ENCODE peak calls at places on chromosome 4, in four cellular contexts. One of them, this sample, is unnamed.
A peak's percentile ranks its signal among the peaks of the same experiment; 100 is the strongest.

GRCh38 chr4:48109413-48110263 is 24.4 kb downstream of the TXK start:
- DNase-seq in psoas muscle: no peak
- DNase-seq in astrocyte of the spinal cord: peak; percentile 54
- DNase-seq in HFF-Myc: peak; percentile 37
- DNase-seq in this sample: peak; percentile 41

GRCh38 chr4:168585168-168586091 is 88.6 kb downstream of the PALLD start:
- DNase-seq in astrocyte of the spinal cord: peak; percentile 87
- DNase-seq in psoas muscle: peak; percentile 80
- DNase-seq in HFF-Myc: no peak
- DNase-seq in this sample: peak; percentile 91

GRCh38 chr4:134470544-134470943 is 269.0 kb upstream of the PABPC4L start:
- DNase-seq in HFF-Myc: peak; percentile 1
- DNase-seq in astrocyte of the spinal cord: no peak
- DNase-seq in psoas muscle: no peak
- DNase-seq in this sample: peak; percentile 0

GRCh38 chr4:33494150-33494549 is 2750.2 kb downstream of the ARAP2 start:
- DNase-seq in psoas muscle: no peak
- DNase-seq in HFF-Myc: no peak
- DNase-seq in astrocyte of the spinal cord: peak; percentile 6
- DNase-seq in this sample: peak; percentile 56

GRCh38 chr4:1376841-1377605 is 29.2 kb downstream of the NKX1-1 start:
- DNase-seq in astrocyte of the spinal cord: no peak
- DNase-seq in psoas muscle: peak; percentile 13
- DNase-seq in HFF-Myc: no peak
- DNase-seq in this sample: no peak

GRCh38 chr4:75844151-75844662 is 58.0 kb downstream of the PPEF2 start:
- DNase-seq in psoas muscle: no peak
- DNase-seq in HFF-Myc: peak; percentile 35
- DNase-seq in astrocyte of the spinal cord: peak; percentile 92
- DNase-seq in this sample: peak; percentile 92

GRCh38 chr4:38128478-38129451 is 168.6 kb downstream of the PTTG2 start:
- DNase-seq in astrocyte of the spinal cord: peak; percentile 79
- DNase-seq in HFF-Myc: no peak
- DNase-seq in psoas muscle: no peak
- DNase-seq in this sample: peak; percentile 49

GRCh38 chr4:113435893-113436292 is 325.6 kb downstream of the CAMK2D start:
- DNase-seq in HFF-Myc: peak; percentile 83
- DNase-seq in psoas muscle: no peak
- DNase-seq in astrocyte of the spinal cord: peak; percentile 92
- DNase-seq in this sample: peak; percentile 93

GRCh38 chr4:25551608-25552007 is 104.0 kb upstream of the SLC34A2 start:
- DNase-seq in psoas muscle: no peak
- DNase-seq in HFF-Myc: no peak
- DNase-seq in astrocyte of the spinal cord: no peak
- DNase-seq in this sample: no peak

GRCh38 chr4:15232725-15233597 is 194.9 kb upstream of the C1QTNF7 start:
- DNase-seq in astrocyte of the spinal cord: peak; percentile 94
- DNase-seq in HFF-Myc: no peak
- DNase-seq in psoas muscle: no peak
- DNase-seq in this sample: peak; percentile 51

GRCh38 chr4:140156529-140157171 is 2.7 kb upstream of the MAML3 start:
- DNase-seq in astrocyte of the spinal cord: no peak
- DNase-seq in psoas muscle: no peak
- DNase-seq in HFF-Myc: no peak
- DNase-seq in this sample: no peak

GRCh38 chr4:105471566-105472176 is 2.2 kb downstream of the PPA2 start:
- DNase-seq in psoas muscle: peak; percentile 30
- DNase-seq in astrocyte of the spinal cord: peak; percentile 79
- DNase-seq in HFF-Myc: peak; percentile 59
- DNase-seq in this sample: peak; percentile 84

GRCh38 chr4:10619220-10619619 is 65.3 kb downstream of the CLNK start:
- DNase-seq in HFF-Myc: peak; percentile 32
- DNase-seq in astrocyte of the spinal cord: peak; percentile 88
- DNase-seq in psoas muscle: no peak
- DNase-seq in this sample: no peak

GRCh38 chr4:123415977-123416376 is 19.4 kb downstream of the SPRY1 start:
- DNase-seq in psoas muscle: no peak
- DNase-seq in HFF-Myc: no peak
- DNase-seq in astrocyte of the spinal cord: peak; percentile 58
- DNase-seq in this sample: peak; percentile 70

GRCh38 chr4:15130441-15130840 is 128.2 kb downstream of the CPEB2 start:
- DNase-seq in astrocyte of the spinal cord: no peak
- DNase-seq in psoas muscle: no peak
- DNase-seq in HFF-Myc: no peak
- DNase-seq in this sample: no peak

DNA sequence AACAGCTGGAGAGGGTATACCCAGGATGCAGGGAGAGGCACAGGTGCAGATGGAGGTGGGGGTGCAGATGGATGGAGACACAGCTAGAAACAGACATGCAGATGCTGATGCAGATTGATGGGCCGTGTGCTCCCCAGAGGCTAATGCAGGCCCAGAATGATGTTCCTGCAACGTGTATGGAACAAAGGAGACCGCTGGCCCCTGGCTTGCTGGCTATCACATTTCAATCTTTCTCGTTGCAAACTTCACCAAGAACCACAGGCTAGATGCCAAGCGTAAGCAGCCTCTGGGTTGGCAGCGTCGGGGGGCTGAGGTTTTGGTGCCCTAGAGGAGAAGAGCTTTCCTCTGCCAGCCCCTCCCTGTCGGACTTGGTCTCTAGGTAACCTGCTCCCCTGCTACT is 68.9 kb upstream of the PSAPL1 start:
- DNase-seq in psoas muscle: no peak
- DNase-seq in astrocyte of the spinal cord: no peak
- DNase-seq in HFF-Myc: no peak
- DNase-seq in this sample: no peak
- H3K4me3 ChIP-seq in psoas muscle: no peak overlapping the region
- H3K4me3 ChIP-seq in astrocyte of the spinal cord: no peak overlapping the region
- H3K4me3 ChIP-seq in HFF-Myc: no peak overlapping the region
- H3K4me3 ChIP-seq in this sample: no peak overlapping the region

GRCh38 chr4:6910340-6910959 is 824 bp downstream of the TBC1D14 start:
- DNase-seq in HFF-Myc: no peak
- DNase-seq in psoas muscle: no peak
- DNase-seq in astrocyte of the spinal cord: no peak
- DNase-seq in this sample: no peak
- TF ChIP-seq CTCF in HFF-Myc: no peak
- TF ChIP-seq CTCF in psoas muscle: no peak
- TF ChIP-seq CTCF in astrocyte of the spinal cord: peak; percentile 23
- TF ChIP-seq CTCF in this sample: no peak

GRCh38 chr4:152380919-152381318 is 155.0 kb downstream of the FBXW7 start:
- DNase-seq in psoas muscle: no peak
- DNase-seq in astrocyte of the spinal cord: no peak
- DNase-seq in HFF-Myc: no peak
- DNase-seq in this sample: no peak
- H3K4me3 ChIP-seq in psoas muscle: peak overlapping the region; percentile 73
- H3K4me3 ChIP-seq in astrocyte of the spinal cord: no peak overlapping the region
- H3K4me3 ChIP-seq in HFF-Myc: no peak overlapping the region
- H3K4me3 ChIP-seq in this sample: no peak overlapping the region

DNA sequence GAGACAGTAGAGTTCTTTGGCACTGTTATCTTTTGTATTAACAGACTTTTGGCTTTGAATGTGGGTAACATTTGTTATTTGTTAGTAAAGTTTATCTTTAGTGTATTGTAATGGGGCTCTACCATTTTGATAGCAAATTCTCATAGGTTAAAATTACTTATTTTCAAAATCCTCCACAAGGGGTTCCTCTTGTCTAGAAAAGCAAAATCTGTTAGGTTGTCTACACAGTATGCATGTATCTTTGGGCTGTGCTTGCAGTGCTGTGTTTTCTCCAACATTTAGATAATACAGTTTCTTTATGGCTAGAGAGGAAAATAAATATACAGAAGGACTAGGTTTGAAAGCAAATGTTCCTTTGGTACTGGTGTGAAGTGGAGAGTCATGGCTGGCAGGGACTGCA is 40.2 kb downstream of the POLR2B start:
- DNase-seq in astrocyte of the spinal cord: no peak
- DNase-seq in psoas muscle: no peak
- DNase-seq in HFF-Myc: no peak
- DNase-seq in this sample: peak; percentile 52
- TF ChIP-seq CTCF in astrocyte of the spinal cord: no peak
- TF ChIP-seq CTCF in psoas muscle: no peak
- TF ChIP-seq CTCF in HFF-Myc: no peak
- TF ChIP-seq CTCF in this sample: no peak

DNA sequence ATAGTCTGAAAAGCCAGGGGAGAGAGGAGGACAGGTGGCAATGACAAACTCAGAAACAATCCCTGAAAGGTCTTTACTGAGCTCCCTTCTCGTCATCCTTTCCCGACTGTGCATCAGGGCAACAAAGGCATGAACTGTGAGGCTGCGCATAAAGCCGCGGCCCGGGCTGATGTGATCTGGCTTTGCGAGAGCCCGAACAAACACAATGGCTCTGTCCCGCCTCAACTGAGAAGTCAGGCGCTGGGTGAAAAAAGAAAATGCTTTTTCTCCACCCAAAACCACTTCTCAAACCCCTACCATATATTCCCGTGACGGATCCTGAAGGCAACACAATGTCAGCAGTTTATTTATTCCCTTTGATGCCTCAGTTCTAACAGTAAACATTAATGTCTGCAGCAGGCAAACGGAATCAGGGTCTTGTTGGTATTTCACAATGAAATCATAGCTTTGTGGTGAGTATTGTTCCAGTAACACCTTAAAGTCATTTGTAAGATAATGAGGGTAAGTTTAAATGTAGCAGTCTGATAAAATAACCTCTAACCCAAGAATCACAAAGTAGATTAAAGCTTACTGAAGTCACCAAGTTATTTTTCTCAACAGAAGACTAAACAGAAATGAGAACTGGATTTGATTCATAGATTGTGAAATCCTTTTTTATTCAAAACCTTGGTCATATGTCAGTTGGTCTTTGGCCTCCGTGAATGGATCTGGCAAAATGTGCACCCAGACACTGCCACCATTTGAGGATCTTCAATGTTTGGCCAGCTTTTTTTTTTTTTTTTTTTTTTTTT is 67.4 kb downstream of the APBB2 start:
- DNase-seq in psoas muscle: peak; percentile 43
- DNase-seq in HFF-Myc: no peak
- DNase-seq in astrocyte of the spinal cord: peak; percentile 67
- DNase-seq in this sample: peak; percentile 65
- H3K4me3 ChIP-seq in psoas muscle: peak overlapping the region; percentile 26
- H3K4me3 ChIP-seq in HFF-Myc: no peak overlapping the region
- H3K4me3 ChIP-seq in astrocyte of the spinal cord: no peak overlapping the region
- H3K4me3 ChIP-seq in this sample: no peak overlapping the region

DNA sequence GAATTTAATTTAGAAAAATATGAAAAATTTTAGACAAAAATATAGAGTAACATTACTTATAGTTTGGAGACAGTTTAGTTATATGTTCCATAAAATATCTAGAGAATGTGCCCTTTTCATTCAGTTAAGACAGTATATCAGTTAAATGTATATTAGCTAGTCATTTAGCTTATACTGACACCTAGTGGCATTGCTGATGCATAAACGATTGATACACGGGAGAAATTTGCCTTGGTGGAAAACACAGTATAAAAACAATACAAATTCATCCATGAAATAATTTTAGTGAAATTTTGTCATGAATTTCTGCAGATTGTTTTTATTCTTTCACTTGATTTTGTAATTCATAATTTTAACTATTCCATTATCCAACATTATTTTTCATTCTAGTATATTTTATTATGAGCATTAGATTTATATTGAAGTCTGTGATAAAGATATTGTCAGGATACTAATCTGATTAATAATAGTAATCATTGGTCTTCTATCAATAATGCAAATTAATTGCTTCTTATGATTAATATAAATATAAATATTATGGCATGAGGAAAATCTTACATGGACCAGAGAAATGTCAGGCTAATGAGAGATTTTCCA is 219.0 kb downstream of the TLL1 start:
- DNase-seq in astrocyte of the spinal cord: peak; percentile 54
- DNase-seq in HFF-Myc: peak; percentile 11
- DNase-seq in psoas muscle: no peak
- DNase-seq in this sample: peak; percentile 70
- TF ChIP-seq CTCF in astrocyte of the spinal cord: peak; percentile 67
- TF ChIP-seq CTCF in HFF-Myc: peak; percentile 54
- TF ChIP-seq CTCF in psoas muscle: peak; percentile 69
- TF ChIP-seq CTCF in this sample: peak; percentile 56

GRCh38 chr4:104418313-104418712 is 76.4 kb downstream of the CXXC4 start:
- DNase-seq in HFF-Myc: no peak
- DNase-seq in astrocyte of the spinal cord: no peak
- DNase-seq in psoas muscle: no peak
- DNase-seq in this sample: no peak

GRCh38 chr4:104424368-104424921 is 70.2 kb downstream of the CXXC4 start:
- DNase-seq in psoas muscle: no peak
- DNase-seq in HFF-Myc: no peak
- DNase-seq in astrocyte of the spinal cord: no peak
- DNase-seq in this sample: no peak

GRCh38 chr4:104420766-104421165 is 73.9 kb downstream of the CXXC4 start:
- DNase-seq in psoas muscle: no peak
- DNase-seq in HFF-Myc: no peak
- DNase-seq in astrocyte of the spinal cord: peak; percentile 52
- DNase-seq in this sample: no peak

GRCh38 chr4:104425003-104425402 is 69.7 kb downstream of the CXXC4 start:
- DNase-seq in astrocyte of the spinal cord: no peak
- DNase-seq in HFF-Myc: no peak
- DNase-seq in psoas muscle: no peak
- DNase-seq in this sample: no peak

GRCh38 chr4:104421576-104421975 is 73.1 kb downstream of the CXXC4 start:
- DNase-seq in astrocyte of the spinal cord: no peak
- DNase-seq in HFF-Myc: no peak
- DNase-seq in psoas muscle: no peak
- DNase-seq in this sample: no peak
- H3K4me3 ChIP-seq in astrocyte of the spinal cord: no peak overlapping the region
- H3K4me3 ChIP-seq in HFF-Myc: no peak overlapping the region
- H3K4me3 ChIP-seq in psoas muscle: no peak overlapping the region
- H3K4me3 ChIP-seq in this sample: no peak overlapping the region

DNA sequence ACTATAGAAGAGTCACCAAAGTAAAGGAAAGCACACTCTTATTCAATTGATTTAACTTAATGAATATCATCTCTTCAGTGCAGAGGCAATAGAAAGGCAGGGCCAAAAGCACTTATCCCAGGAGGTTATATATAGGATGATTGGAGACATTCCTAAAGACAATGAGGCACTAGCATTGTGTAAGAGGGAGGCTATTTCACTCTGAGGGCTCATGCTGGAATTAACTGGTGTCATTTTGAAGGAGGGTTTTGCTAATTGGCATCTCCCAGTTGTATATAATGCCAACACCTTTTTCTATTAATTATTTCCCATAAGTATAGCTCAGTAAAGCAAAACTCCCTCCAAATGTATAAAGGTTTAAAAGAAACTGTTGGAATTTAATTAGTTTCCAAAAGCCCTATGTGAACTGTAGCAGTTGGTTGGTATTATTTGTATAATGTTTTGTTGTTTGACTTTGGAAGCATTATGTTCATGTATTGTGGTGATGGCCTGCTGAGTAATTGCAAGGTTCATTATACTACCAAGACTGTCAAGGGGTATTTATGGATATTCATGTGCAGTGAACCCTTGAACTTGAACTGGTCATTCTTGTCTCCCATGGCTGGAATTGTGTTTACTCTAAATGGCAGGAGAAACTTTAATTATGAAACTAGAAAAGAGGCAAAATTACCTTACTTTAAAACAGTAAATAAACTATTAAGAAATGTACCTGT is 270.3 kb downstream of the BMPR1B start:
- DNase-seq in psoas muscle: no peak
- DNase-seq in HFF-Myc: no peak
- DNase-seq in astrocyte of the spinal cord: no peak
- DNase-seq in this sample: no peak
- TF ChIP-seq CTCF in psoas muscle: no peak
- TF ChIP-seq CTCF in HFF-Myc: no peak
- TF ChIP-seq CTCF in astrocyte of the spinal cord: no peak
- TF ChIP-seq CTCF in this sample: no peak

This sample was measured in cardiac fibroblast.